ENCODE peak calls at places on chromosomes 6 and 20, in ten cellular contexts. J, R, F, U, M, S, Y, O, P and Q are unnamed samples.

GRCh38 chr6:13383280-13384163 is 55.2 kb upstream of the TBC1D7 start:
- DNase-seq in F (no peak), O (no peak), P (no peak), M (no peak), U (no peak), R (no peak), Y (no peak), J (no peak), S (no peak), Q (no peak)

GRCh38 chr20:59003836-59004492 is 3.1 kb downstream of the CTSZ start:
- DNase-seq in F (no peak), M (no peak), P (no peak), O (no peak), S (no peak), R (no peak), U (no peak), Y (peak; percentile 40), J (no peak), Q (no peak)

GRCh38 chr6:6724319-6725119 is 136.0 kb downstream of the LY86 start:
- DNase-seq in F (peak; percentile 64), P (no peak), O (peak; percentile 75), U (peak; percentile 72), S (peak; percentile 81), J (peak; percentile 83), M (peak; percentile 76), Y (peak; percentile 82), R (peak; percentile 85), Q (peak; percentile 58)

GRCh38 chr6:93163146-93163545 is 256.2 kb downstream of the EPHA7 start:
- DNase-seq in Y (no peak), J (no peak), M (no peak), R (no peak), S (no peak), F (no peak), P (no peak), O (no peak), U (no peak), Q (no peak)

GRCh38 chr6:68724054-68724453 is 89.0 kb downstream of the ADGRB3 start:
- DNase-seq in F (no peak), J (no peak), P (no peak), S (no peak), M (no peak), O (no peak), U (no peak), Y (no peak), R (no peak), Q (no peak)

GRCh38 chr20:49228676-49229075 is 9.5 kb downstream of the DDX27 start:
- DNase-seq in S (no peak), Y (peak; percentile 57), O (no peak), J (no peak), F (no peak), R (no peak), M (no peak), P (no peak), U (no peak), Q (no peak)

GRCh38 chr6:130778946-130779657 is 48.1 kb upstream of the SMLR1 start:
- DNase-seq in F (no peak), S (no peak), O (peak; percentile 23), J (no peak), P (no peak), R (no peak), Y (no peak), M (no peak), U (no peak), Q (no peak)

GRCh38 chr20:63850689-63851547 is 10.4 kb upstream of the ABHD16B start:
- DNase-seq in S (peak; percentile 63), U (no peak), J (no peak), F (no peak), Y (no peak), O (no peak), R (no peak), P (no peak), M (no peak), Q (no peak)

GRCh38 chr6:89359561-89359960 is 7.0 kb upstream of the UBE2J1 start:
- DNase-seq in R (no peak), F (no peak), M (no peak), S (no peak), J (no peak), O (no peak), U (no peak), Y (no peak), P (no peak), Q (no peak)

GRCh38 chr6:142485256-142485655 is 183.4 kb downstream of the ADGRG6 start:
- DNase-seq in F (no peak), Y (no peak), J (no peak), S (no peak), M (no peak), U (no peak), O (no peak), R (no peak), P (no peak), Q (no peak)

GRCh38 chr20:22861231-22861980 is 173.7 kb upstream of the SSTR4 start:
- DNase-seq in F (no peak), R (no peak), Y (no peak), S (no peak), O (no peak), M (no peak), P (no peak), U (no peak), J (no peak), Q (no peak)

GRCh38 chr6:17281100-17281496 is at the start of gene RBM24:
- DNase-seq in J (peak; percentile 82), P (peak; percentile 66), M (peak; percentile 61), R (peak; percentile 70), O (peak; percentile 51), S (peak; percentile 82), F (peak; percentile 21), U (peak; percentile 70), Y (peak; percentile 88), Q (peak; percentile 51)

GRCh38 chr6:142927274-142927586 is 17.7 kb downstream of the HIVEP2 start:
- DNase-seq in P (no peak), J (no peak), F (no peak), U (no peak), R (no peak), S (no peak), O (no peak), M (no peak), Y (no peak), Q (no peak)

GRCh38 chr6:13290335-13290734 is 38.0 kb downstream of the TBC1D7 start:
- DNase-seq in M (no peak), Y (no peak), J (no peak), U (no peak), F (no peak), R (no peak), S (no peak), P (no peak), O (no peak), Q (no peak)

GRCh38 chr20:4082406-4083102 is 67.2 kb upstream of the RNF24 start:
- DNase-seq in S (peak; percentile 32), P (no peak), U (no peak), M (no peak), R (peak; percentile 50), F (no peak), O (peak; percentile 49), Y (peak; percentile 84), J (no peak), Q (no peak)

GRCh38 chr6:151289399-151290007 is 49.7 kb downstream of the AKAP12 start:
- DNase-seq in M (no peak), F (no peak), Y (no peak), R (no peak), P (no peak), J (no peak), O (no peak), U (no peak), S (no peak), Q (no peak)

GRCh38 chr6:41536884-41537347 is 9.3 kb upstream of the FOXP4 start:
- DNase-seq in J (no peak), M (peak; percentile 93), U (no peak), S (peak; percentile 82), Y (no peak), P (peak; percentile 85), F (no peak), O (no peak), R (no peak), Q (peak; percentile 18)

GRCh38 chr6:159715168-159715567 is 12.1 kb upstream of the WTAP start:
- DNase-seq in P (no peak), F (no peak), O (no peak), Y (no peak), U (no peak), J (no peak), R (no peak), M (no peak), S (no peak), Q (no peak)
- H3K27ac ChIP-seq in P (peak overlapping the region; percentile 95), F (peak overlapping the region; percentile 46), O (no peak overlapping the region), Y (peak overlapping the region; percentile 82), U (peak overlapping the region; percentile 90), J (no peak overlapping the region), R (no peak overlapping the region), M (peak overlapping the region; percentile 83), S (peak overlapping the region; percentile 78), Q (no peak overlapping the region)

DNA sequence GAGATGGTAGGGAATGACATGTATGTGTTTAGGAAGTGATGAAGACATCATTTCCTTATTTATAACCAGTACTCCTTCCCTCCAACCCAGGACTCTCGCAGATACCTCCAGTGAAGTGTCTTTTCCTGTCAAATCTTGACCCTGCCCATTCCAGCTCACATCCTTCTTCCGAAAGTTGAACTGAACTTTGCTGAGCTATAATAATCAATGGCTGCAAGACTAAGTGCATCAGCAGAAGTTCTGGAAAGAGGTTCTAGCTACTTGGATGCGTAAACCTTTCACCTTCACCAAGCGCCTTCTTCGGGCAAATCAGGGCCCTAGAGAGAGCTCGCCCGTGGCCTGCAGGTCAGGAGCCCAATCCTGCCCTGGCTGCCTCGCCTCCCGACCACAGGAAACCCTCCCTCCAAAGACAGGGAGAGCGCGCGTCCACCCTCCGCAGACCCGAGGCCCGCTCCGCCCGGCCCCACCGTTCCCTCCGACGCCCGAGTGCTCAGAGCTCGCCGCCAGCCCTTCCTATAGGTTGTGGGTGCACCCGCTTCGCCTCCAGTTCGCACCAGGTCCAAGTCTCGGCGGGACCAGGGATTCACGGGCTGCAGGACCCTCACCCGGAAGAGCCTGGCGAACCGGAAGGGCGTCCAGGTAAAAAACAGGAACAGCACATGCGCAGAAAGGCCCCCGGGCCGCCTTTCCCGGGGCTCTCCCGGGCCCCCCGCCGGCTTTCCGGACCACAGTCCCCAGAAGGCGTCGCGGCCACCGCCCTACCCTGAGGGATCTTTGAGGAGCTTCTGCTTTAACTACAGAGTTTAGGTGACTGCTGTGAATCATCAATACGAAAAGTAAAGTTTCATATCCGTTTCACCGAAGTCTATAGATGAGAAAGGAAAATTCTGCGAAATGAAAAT is at the start of gene ZNF334:
- DNase-seq in Y (peak; percentile 76), M (peak; percentile 62), U (peak; percentile 70), S (peak; percentile 28), P (peak; percentile 61), F (peak; percentile 33), J (peak; percentile 91), O (peak; percentile 47), R (peak; percentile 60), Q (no peak)
- TF ChIP-seq POLR2A in Y (no peak), M (no peak), U (peak; percentile 31), S (no peak), P (no peak), F (no peak), J (peak; percentile 89), O (peak; percentile 26), R (no peak), Q (no peak)

GRCh38 chr6:52550014-52550575 is 26.8 kb downstream of the TRAM2 start:
- DNase-seq in O (no peak), M (no peak), R (no peak), U (no peak), P (no peak), J (no peak), S (no peak), Y (no peak), F (no peak), Q (no peak)
- H3K36me3 ChIP-seq in O (no peaks in the 10 kb centered on the region), M (no peaks in the 10 kb centered on the region), R (no peaks in the 10 kb centered on the region), U (no peaks in the 10 kb centered on the region), P (no peaks in the 10 kb centered on the region), J (no peaks in the 10 kb centered on the region), S (no peaks in the 10 kb centered on the region), Y (no peaks in the 10 kb centered on the region), F (no peaks in the 10 kb centered on the region), Q (no peaks in the 10 kb centered on the region)

GRCh38 chr20:31663838-31664695 is 26.4 kb downstream of the COX4I2 start:
- DNase-seq in S (peak; percentile 77), U (no peak), R (no peak), J (no peak), F (no peak), P (no peak), Y (peak; percentile 78), M (peak; percentile 79), O (no peak), Q (no peak)
- H3K27ac ChIP-seq in S (peak overlapping the region; percentile 87), U (peak overlapping the region; percentile 62), R (peak overlapping the region; percentile 55), J (no peak overlapping the region), F (peak overlapping the region; percentile 65), P (peak overlapping the region; percentile 83), Y (peak overlapping the region; percentile 64), M (peak overlapping the region; percentile 90), O (peak overlapping the region; percentile 67), Q (peak overlapping the region; percentile 72)